ENCODE peak calls at places on chromosome 10, in five cellular contexts. J, M, C, T and Y are unnamed samples.
A peak's percentile ranks its signal among the peaks of the same experiment; 100 is the strongest.

GRCh38 chr10:54402576-54402975 is 398.5 kb downstream of the PCDH15 start:
- DNase-seq in J (no peak), M (no peak), C (no peak), T (peak; percentile 71), Y (peak; percentile 53)

GRCh38 chr10:96366508-96366907 is 7.7 kb upstream of the OPALIN start:
- DNase-seq in J (no peak), M (no peak), C (no peak), T (no peak), Y (peak; percentile 17)

GRCh38 chr10:6409982-6410694 is 169.9 kb downstream of the PRKCQ start:
- DNase-seq in J (no peak), M (no peak), C (peak; percentile 36), T (peak; percentile 41), Y (peak; percentile 21)

GRCh38 chr10:127028556-127028955 is 123.3 kb downstream of the DOCK1 start:
- DNase-seq in J (no peak), M (no peak), C (no peak), T (no peak), Y (no peak)

GRCh38 chr10:59857049-59857448 is 49.3 kb downstream of the CCDC6 start:
- DNase-seq in J (no peak), M (no peak), C (no peak), T (no peak), Y (no peak)

GRCh38 chr10:102665904-102666509 is 21.7 kb downstream of the TRIM8 start:
- DNase-seq in J (no peak), M (peak; percentile 68), C (no peak), T (no peak), Y (no peak)

GRCh38 chr10:131817866-131818509 is 82.8 kb upstream of the PPP2R2D start:
- DNase-seq in J (no peak), M (no peak), C (no peak), T (no peak), Y (no peak)

GRCh38 chr10:34941471-34942357 is 126.6 kb upstream of the PARD3 start:
- DNase-seq in J (no peak), M (no peak), C (no peak), T (no peak), Y (no peak)

GRCh38 chr10:87092861-87093460 is 1.7 kb downstream of the GLUD1 start:
- DNase-seq in J (no peak), M (no peak), C (peak; percentile 38), T (peak; percentile 97), Y (peak; percentile 46)

GRCh38 chr10:31804416-31804815 is 124.2 kb downstream of the ARHGAP12 start:
- DNase-seq in J (no peak), M (no peak), C (no peak), T (no peak), Y (no peak)

DNA sequence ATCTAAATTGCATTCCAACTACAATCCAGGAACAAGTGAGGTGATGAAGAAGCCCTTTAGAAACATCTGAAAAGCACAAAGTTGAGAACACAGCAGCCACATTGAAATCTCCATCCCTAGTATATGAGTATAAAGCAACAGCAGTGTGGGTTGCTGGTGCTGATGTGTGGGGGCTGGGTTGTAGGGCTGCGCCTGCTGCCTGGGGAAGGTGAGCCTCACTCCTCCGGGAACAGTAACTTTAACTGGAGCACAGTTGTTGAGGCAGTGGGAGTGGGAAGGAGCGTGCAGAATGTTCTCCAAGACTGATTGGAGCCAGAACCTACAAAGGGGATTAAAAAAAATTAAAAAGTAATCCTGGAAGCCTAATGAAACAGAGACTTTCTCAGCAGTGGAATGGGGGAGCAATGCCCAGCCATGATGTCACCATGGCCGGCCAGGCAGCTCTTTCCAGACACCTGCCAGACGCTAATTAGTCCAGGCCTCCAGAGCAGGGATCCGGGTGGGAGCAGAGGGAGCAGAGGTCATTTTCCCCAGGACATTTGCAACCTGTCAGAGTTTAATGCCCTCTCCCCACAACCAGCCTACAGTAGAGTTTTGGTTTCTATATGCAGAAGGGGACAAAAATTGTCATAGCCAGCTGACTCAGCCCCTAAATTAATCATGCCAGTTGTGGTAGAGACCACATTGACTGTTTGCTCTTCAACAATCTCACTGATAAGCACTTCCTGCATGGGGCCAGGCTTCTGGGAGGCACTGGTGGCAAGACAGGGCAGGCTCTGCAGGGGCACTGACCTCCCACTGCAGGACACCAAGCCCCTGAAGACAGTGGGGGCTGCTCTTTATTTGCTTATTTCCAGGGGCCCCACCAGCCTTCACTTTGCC is 133.0 kb upstream of the ZNF32 start:
- DNase-seq in J (no peak), M (no peak), C (no peak), T (no peak), Y (no peak)
- TF ChIP-seq POLR2AphosphoS5 in J (no peak), M (no peak), C (no peak), T (no peak), Y (no peak)

GRCh38 chr10:22017283-22018020 is 13.9 kb upstream of the DNAJC1 start:
- DNase-seq in J (no peak), M (no peak), C (no peak), T (no peak), Y (no peak)

GRCh38 chr10:22027666-22028238 is 24.2 kb upstream of the DNAJC1 start:
- DNase-seq in J (no peak), M (no peak), C (no peak), T (no peak), Y (no peak)

GRCh38 chr10:22026287-22026686 is 22.8 kb upstream of the DNAJC1 start:
- DNase-seq in J (no peak), M (no peak), C (no peak), T (no peak), Y (no peak)

GRCh38 chr10:22023508-22023907 is 20.0 kb upstream of the DNAJC1 start:
- DNase-seq in J (no peak), M (no peak), C (no peak), T (no peak), Y (no peak)

GRCh38 chr10:22022257-22023051 is 18.9 kb upstream of the DNAJC1 start:
- DNase-seq in J (no peak), M (no peak), C (peak; percentile 20), T (no peak), Y (no peak)
- TF ChIP-seq POLR2AphosphoS5 in J (no peak), M (no peak), C (peak; percentile 76), T (no peak), Y (no peak)

DNA sequence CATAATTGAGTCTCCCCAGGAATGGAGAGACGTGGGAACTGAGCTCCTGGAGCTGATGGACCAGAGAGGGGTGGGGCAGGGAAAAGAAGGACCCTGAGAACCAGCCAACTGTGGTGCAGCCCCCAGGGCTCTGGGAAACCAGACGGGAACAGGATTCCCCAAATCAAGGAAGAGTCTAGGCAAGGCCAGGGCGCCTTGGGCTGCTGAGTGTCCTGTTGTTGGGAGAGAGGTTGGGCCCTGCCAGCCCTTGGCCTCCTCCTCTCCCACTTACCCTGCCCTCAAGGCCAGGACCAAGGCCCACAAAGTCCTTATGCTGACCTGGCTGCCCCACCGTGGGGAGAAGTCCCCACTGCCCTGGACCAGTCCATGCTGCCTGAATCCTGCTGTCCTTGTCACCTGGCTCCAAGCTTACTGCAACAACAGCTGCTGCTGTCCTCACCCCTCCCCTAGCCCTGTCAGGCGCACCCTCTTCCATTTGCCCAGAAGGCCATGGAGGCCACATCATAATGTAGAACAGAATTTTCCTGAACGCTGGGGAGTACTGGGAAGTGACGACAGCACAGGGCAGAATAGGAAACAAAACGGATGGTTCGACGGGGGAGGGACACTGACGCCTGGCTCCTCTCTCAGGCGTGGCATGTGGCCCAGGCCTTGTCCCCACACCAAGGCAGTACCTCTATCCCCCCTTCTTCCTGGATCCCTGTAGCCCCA is 132.9 kb upstream of the ZMIZ1 start:
- DNase-seq in J (no peak), M (peak; percentile 75), C (no peak), T (no peak), Y (no peak)
- TF ChIP-seq POLR2AphosphoS5 in J (no peak), M (peak; percentile 37), C (no peak), T (no peak), Y (no peak)

GRCh38 chr10:30420266-30420665 is 13.7 kb upstream of the MAP3K8 start:
- DNase-seq in J (no peak), M (no peak), C (no peak), T (no peak), Y (no peak)

GRCh38 chr10:30420774-30421173 is 13.2 kb upstream of the MAP3K8 start:
- DNase-seq in J (no peak), M (no peak), C (no peak), T (no peak), Y (no peak)

GRCh38 chr10:30425336-30426075 is 8.5 kb upstream of the MAP3K8 start:
- DNase-seq in J (no peak), M (no peak), C (no peak), T (no peak), Y (no peak)

GRCh38 chr10:30422296-30422695 is 11.7 kb upstream of the MAP3K8 start:
- DNase-seq in J (no peak), M (no peak), C (no peak), T (no peak), Y (no peak)

DNA sequence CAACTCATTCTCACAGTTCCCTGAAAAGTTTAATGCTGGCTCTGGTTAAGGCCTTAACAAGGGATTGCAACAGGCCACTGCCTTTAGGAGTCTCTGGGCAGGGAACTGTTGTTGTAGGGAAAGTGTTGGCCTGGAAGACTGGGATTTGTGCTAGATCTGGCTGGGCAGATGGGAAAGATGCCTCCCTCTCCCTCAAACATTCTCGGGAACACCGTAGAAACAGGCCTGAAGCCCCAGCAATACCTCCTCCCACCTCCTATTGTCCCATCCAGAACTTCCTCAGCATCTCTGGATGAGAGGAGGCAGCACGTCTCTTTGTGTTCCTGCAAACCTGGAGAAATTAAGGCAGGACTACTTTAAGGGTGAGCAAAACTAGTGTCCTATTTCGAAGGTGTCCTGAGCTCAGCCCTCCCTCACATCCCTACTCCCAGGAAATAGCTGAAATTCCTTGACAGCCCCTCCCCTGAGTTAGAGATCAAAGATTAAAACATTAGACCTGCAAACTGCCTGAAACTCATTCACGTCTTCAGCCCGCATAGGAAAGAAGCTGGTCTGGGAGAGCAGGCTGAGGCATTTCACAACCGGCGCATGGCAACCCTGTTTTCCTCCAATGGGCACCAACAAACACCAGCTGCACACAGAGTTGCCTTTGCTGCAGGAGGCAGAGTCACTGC is 10.9 kb upstream of the MAP3K8 start:
- DNase-seq in J (no peak), M (peak; percentile 77), C (peak; percentile 52), T (peak; percentile 89), Y (peak; percentile 46)
- TF ChIP-seq POLR2AphosphoS5 in J (no peak), M (no peak), C (no peak), T (no peak), Y (no peak)

GRCh38 chr10:100817268-100817839 is 72.0 kb downstream of the PAX2 start:
- DNase-seq in J (no peak), M (no peak), C (no peak), T (peak; percentile 75), Y (no peak)
- TF ChIP-seq POLR2AphosphoS5 in J (no peak), M (no peak), C (no peak), T (no peak), Y (no peak)